ENCODE peak calls at places on chromosomes 11 and 22, in five cellular contexts. One of them, this sample, is unnamed.
A peak's percentile ranks its signal among the peaks of the same experiment; 100 is the strongest.

GRCh38 chr22:35638408-35638807 is 9.8 kb upstream of the APOL6 start:
- DNase-seq in T-cell: no peak
- DNase-seq in C1 segment of cervical spinal cord: peak; percentile 12
- DNase-seq in HCT116: no peak
- DNase-seq in hypothalamus: no peak
- DNase-seq in this sample: no peak

GRCh38 chr11:120125005-120125404 is 12.9 kb downstream of the TRIM29 start:
- DNase-seq in hypothalamus: no peak
- DNase-seq in HCT116: peak; percentile 38
- DNase-seq in T-cell: no peak
- DNase-seq in C1 segment of cervical spinal cord: no peak
- DNase-seq in this sample: no peak

GRCh38 chr22:40183029-40183581 is 5.4 kb downstream of the TNRC6B start:
- DNase-seq in T-cell: peak; percentile 12
- DNase-seq in hypothalamus: no peak
- DNase-seq in C1 segment of cervical spinal cord: no peak
- DNase-seq in HCT116: no peak
- DNase-seq in this sample: no peak

GRCh38 chr22:46533434-46533833 is 4.0 kb downstream of the CELSR1 start:
- DNase-seq in hypothalamus: no peak
- DNase-seq in HCT116: no peak
- DNase-seq in T-cell: no peak
- DNase-seq in C1 segment of cervical spinal cord: no peak
- DNase-seq in this sample: no peak

GRCh38 chr22:47030881-47031627 is 268.6 kb downstream of the TBC1D22A start:
- DNase-seq in T-cell: no peak
- DNase-seq in C1 segment of cervical spinal cord: no peak
- DNase-seq in hypothalamus: no peak
- DNase-seq in HCT116: no peak
- DNase-seq in this sample: no peak

GRCh38 chr11:34332524-34332923 is 25.3 kb downstream of the ABTB2 start:
- DNase-seq in HCT116: no peak
- DNase-seq in T-cell: no peak
- DNase-seq in hypothalamus: no peak
- DNase-seq in C1 segment of cervical spinal cord: no peak
- DNase-seq in this sample: no peak

GRCh38 chr11:6602096-6602940 is 1.1 kb downstream of the RRP8 start:
- DNase-seq in C1 segment of cervical spinal cord: no peak
- DNase-seq in T-cell: no peak
- DNase-seq in hypothalamus: no peak
- DNase-seq in HCT116: no peak
- DNase-seq in this sample: no peak

GRCh38 chr22:39209756-39210155 is 35.0 kb downstream of the PDGFB start:
- DNase-seq in T-cell: no peak
- DNase-seq in C1 segment of cervical spinal cord: no peak
- DNase-seq in hypothalamus: no peak
- DNase-seq in HCT116: no peak
- DNase-seq in this sample: no peak

GRCh38 chr22:23272371-23272770 is 92.1 kb downstream of the BCR start:
- DNase-seq in T-cell: no peak
- DNase-seq in HCT116: no peak
- DNase-seq in C1 segment of cervical spinal cord: no peak
- DNase-seq in hypothalamus: no peak
- DNase-seq in this sample: no peak

GRCh38 chr11:3178349-3178748 is 13.2 kb upstream of the OSBPL5 start:
- DNase-seq in HCT116: no peak
- DNase-seq in C1 segment of cervical spinal cord: no peak
- DNase-seq in T-cell: no peak
- DNase-seq in hypothalamus: no peak
- DNase-seq in this sample: no peak

GRCh38 chr11:65316979-65317786 is 2.5 kb downstream of the CDC42EP2 start:
- DNase-seq in C1 segment of cervical spinal cord: no peak
- DNase-seq in T-cell: no peak
- DNase-seq in hypothalamus: no peak
- DNase-seq in HCT116: peak; percentile 55
- DNase-seq in this sample: no peak

GRCh38 chr11:45847908-45848316 is 637 bp downstream of the CRY2 start:
- DNase-seq in HCT116: no peak
- DNase-seq in hypothalamus: no peak
- DNase-seq in T-cell: peak; percentile 48
- DNase-seq in C1 segment of cervical spinal cord: peak; percentile 37
- DNase-seq in this sample: peak; percentile 1

GRCh38 chr11:63280920-63281319 is 37.5 kb upstream of the SLC22A25 start:
- DNase-seq in HCT116: no peak
- DNase-seq in C1 segment of cervical spinal cord: no peak
- DNase-seq in T-cell: no peak
- DNase-seq in hypothalamus: no peak
- DNase-seq in this sample: no peak

GRCh38 chr22:19820880-19821522 is 33.7 kb downstream of the GNB1L start:
- DNase-seq in hypothalamus: no peak
- DNase-seq in HCT116: no peak
- DNase-seq in T-cell: no peak
- DNase-seq in C1 segment of cervical spinal cord: no peak
- DNase-seq in this sample: no peak

GRCh38 chr22:39298194-39298987 is 21.0 kb downstream of the RPL3 start:
- DNase-seq in hypothalamus: no peak
- DNase-seq in HCT116: no peak
- DNase-seq in T-cell: no peak
- DNase-seq in C1 segment of cervical spinal cord: no peak
- DNase-seq in this sample: no peak

GRCh38 chr11:67272327-67273259 is 6.3 kb downstream of the GRK2 start:
- DNase-seq in C1 segment of cervical spinal cord: no peak
- DNase-seq in T-cell: no peak
- DNase-seq in HCT116: no peak
- DNase-seq in hypothalamus: no peak
- DNase-seq in this sample: no peak

GRCh38 chr11:114256898-114257286 is 39.3 kb upstream of the NNMT start:
- DNase-seq in HCT116: no peak
- DNase-seq in C1 segment of cervical spinal cord: no peak
- DNase-seq in T-cell: no peak
- DNase-seq in hypothalamus: no peak
- DNase-seq in this sample: no peak

GRCh38 chr22:33247758-33248157 is 189.6 kb upstream of the SYN3 start:
- DNase-seq in hypothalamus: no peak
- DNase-seq in C1 segment of cervical spinal cord: no peak
- DNase-seq in T-cell: no peak
- DNase-seq in HCT116: no peak
- DNase-seq in this sample: no peak

GRCh38 chr22:24437091-24437490 is 9.7 kb downstream of the ADORA2A start:
- DNase-seq in C1 segment of cervical spinal cord: no peak
- DNase-seq in HCT116: no peak
- DNase-seq in T-cell: no peak
- DNase-seq in hypothalamus: no peak
- DNase-seq in this sample: no peak

GRCh38 chr11:123587044-123587443 is 67.4 kb downstream of the SCN3B start:
- DNase-seq in HCT116: no peak
- DNase-seq in hypothalamus: no peak
- DNase-seq in C1 segment of cervical spinal cord: no peak
- DNase-seq in T-cell: no peak
- DNase-seq in this sample: no peak